ENCODE peak calls at places on chromosome 20, in six cellular contexts. Q is neural crest cell; C is amniotic stem cell; Z is stimulated activated CD4-positive, alpha-beta T cell treated with anti-CD3 and anti-CD28 coated beads, Interleukin-12 subunit alpha, Interleukin-12 subunit beta, amount 100 ng/mL, for 4 hours; N is anterior cingulate cortex; R is DMS79 treated with DMSO at 0.1 percent for 48 hours. S is an unnamed sample.

GRCh38 chr20:41398408-41398807 is 31.8 kb upstream of the EMILIN3 start:
- DNase-seq in Z (no peak), R (no peak), C (no peak), N (no peak), Q (no peak), S (peak; percentile 82)

GRCh38 chr20:9503530-9504251 is 10.7 kb upstream of the LAMP5 start:
- DNase-seq in R (no peak), N (peak; percentile 43), C (no peak), Q (no peak), Z (no peak), S (peak; percentile 5)

GRCh38 chr20:41426361-41426900 is 59.8 kb upstream of the EMILIN3 start:
- DNase-seq in C (no peak), N (no peak), R (no peak), Z (no peak), Q (no peak), S (no peak)

GRCh38 chr20:23937303-23938117 is 51.1 kb downstream of the GGTLC1 start:
- DNase-seq in Q (peak; percentile 63), Z (peak; percentile 38), R (peak; percentile 1), N (peak; percentile 73), C (peak; percentile 10), S (peak; percentile 65)

GRCh38 chr20:43987531-43987930 is 72.9 kb downstream of the TOX2 start:
- DNase-seq in C (no peak), Q (no peak), N (no peak), Z (no peak), R (no peak), S (no peak)

GRCh38 chr20:51398083-51398482 is 144.4 kb downstream of the NFATC2 start:
- DNase-seq in Q (no peak), N (no peak), C (no peak), R (no peak), Z (no peak), S (no peak)

GRCh38 chr20:53040678-53041674 is 68.8 kb downstream of the TSHZ2 start:
- DNase-seq in Q (no peak), C (no peak), R (no peak), Z (no peak), N (no peak), S (peak; percentile 49)

GRCh38 chr20:37385659-37386504 is 39.9 kb downstream of the SRC start:
- DNase-seq in Q (no peak), R (no peak), C (no peak), N (no peak), Z (no peak), S (no peak)

GRCh38 chr20:36305602-36306556 is at the start of gene DLGAP4:
- DNase-seq in N (peak; percentile 24), C (no peak), R (no peak), Z (no peak), Q (no peak), S (no peak)

GRCh38 chr20:44785768-44786167 is 24.6 kb downstream of the RIMS4 start:
- DNase-seq in N (no peak), C (no peak), Q (no peak), Z (no peak), R (no peak), S (peak; percentile 35)

GRCh38 chr20:37382539-37383120 is 36.7 kb downstream of the SRC start:
- DNase-seq in Z (no peak), N (no peak), R (no peak), Q (no peak), C (no peak), S (no peak)

GRCh38 chr20:57698191-57698866 is 11.5 kb downstream of the PMEPA1 start:
- DNase-seq in Q (no peak), N (no peak), C (peak; percentile 93), R (no peak), Z (peak; percentile 52), S (peak; percentile 94)

GRCh38 chr20:57991211-57991841 is 237.1 kb downstream of the ANKRD60 start:
- DNase-seq in Z (no peak), R (no peak), Q (no peak), C (peak; percentile 88), N (no peak), S (no peak)

GRCh38 chr20:41249781-41250281 is 67.7 kb downstream of the ZHX3 start:
- DNase-seq in N (peak; percentile 36), Z (no peak), Q (peak; percentile 16), C (no peak), R (no peak), S (peak; percentile 22)

S was measured in cardiac muscle cell.